ENCODE peak calls at places on chromosomes 7 and 10, in eight cellular contexts. Y, V, J, S, U, B, H and Q are unnamed samples.

GRCh38 chr7:49089717-49090116 is 165.4 kb downstream of the CDC14C start:
- DNase-seq in Y (no peak), V (no peak), J (no peak), S (no peak), U (no peak), B (no peak), H (no peak), Q (no peak)

GRCh38 chr10:92696606-92697383 is 7.0 kb downstream of the HHEX start:
- DNase-seq in Y (peak), V (no peak), J (no peak), S (no peak), U (no peak), B (no peak), H (no peak), Q (no peak)

GRCh38 chr7:100674441-100675407 is 1.2 kb downstream of the GNB2 start:
- DNase-seq in Y (peak), V (peak), J (peak), S (no peak), U (peak), B (no peak), H (no peak), Q (peak)

GRCh38 chr7:137691566-137691965 is 155.2 kb downstream of the DGKI start:
- DNase-seq in Y (no peak), V (no peak), J (no peak), S (no peak), U (no peak), B (no peak), H (no peak), Q (no peak)

GRCh38 chr7:39592586-39592985 is 26.4 kb downstream of the YAE1 start:
- DNase-seq in Y (peak), V (peak), J (no peak), S (no peak), U (no peak), B (no peak), H (no peak), Q (peak)

GRCh38 chr10:122117475-122117874 is 128.5 kb downstream of the TACC2 start:
- DNase-seq in Y (no peak), V (no peak), J (no peak), S (no peak), U (no peak), B (no peak), H (no peak), Q (no peak)

GRCh38 chr7:48376263-48376662 is 205.0 kb downstream of the ABCA13 start:
- DNase-seq in Y (no peak), V (no peak), J (no peak), S (no peak), U (no peak), B (no peak), H (no peak), Q (no peak)

GRCh38 chr7:100570954-100571828 is 2.5 kb downstream of the SAP25 start:
- DNase-seq in Y (no peak), V (no peak), J (no peak), S (no peak), U (peak), B (no peak), H (no peak), Q (no peak)

GRCh38 chr10:132461103-132461682 is 64.2 kb downstream of the PWWP2B start:
- DNase-seq in Y (no peak), V (no peak), J (no peak), S (no peak), U (no peak), B (no peak), H (no peak), Q (no peak)

GRCh38 chr7:73635428-73636200 is 11.3 kb upstream of the MLXIPL start:
- DNase-seq in Y (no peak), V (no peak), J (no peak), S (no peak), U (no peak), B (no peak), H (no peak), Q (no peak)

GRCh38 chr7:34759477-34760125 is 101.6 kb downstream of the NPSR1 start:
- DNase-seq in Y (peak), V (peak), J (no peak), S (no peak), U (no peak), B (peak), H (no peak), Q (peak)

GRCh38 chr10:117653170-117653515 is 110.6 kb downstream of the EMX2 start:
- DNase-seq in Y (no peak), V (peak), J (no peak), S (no peak), U (no peak), B (no peak), H (no peak), Q (peak)

GRCh38 chr10:47299989-47300931 is at the start of gene GDF10:
- DNase-seq in Y (no peak), V (no peak), J (no peak), S (no peak), U (no peak), B (no peak), H (peak), Q (no peak)

GRCh38 chr7:7868245-7868899 is 100.2 kb upstream of the GLCCI1 start:
- DNase-seq in Y (peak), V (no peak), J (no peak), S (peak), U (no peak), B (no peak), H (no peak), Q (no peak)

GRCh38 chr10:93198401-93199175 is 124.9 kb downstream of the CYP26A1 start:
- DNase-seq in Y (no peak), V (peak), J (no peak), S (no peak), U (peak), B (no peak), H (no peak), Q (no peak)

GRCh38 chr7:55130079-55130476 is 111.3 kb downstream of the EGFR start:
- DNase-seq in Y (no peak), V (peak), J (no peak), S (no peak), U (no peak), B (no peak), H (no peak), Q (no peak)

GRCh38 chr7:98569606-98570337 is 47.3 kb upstream of the NPTX2 start:
- DNase-seq in Y (no peak), V (no peak), J (no peak), S (no peak), U (no peak), B (no peak), H (no peak), Q (no peak)

GRCh38 chr7:107147464-107148214 is 21.2 kb upstream of the HBP1 start:
- DNase-seq in Y (peak), V (peak), J (peak), S (no peak), U (no peak), B (no peak), H (no peak), Q (peak)

GRCh38 chr7:22480523-22481075 is 19.4 kb downstream of the STEAP1B start:
- DNase-seq in Y (no peak), V (no peak), J (no peak), S (no peak), U (no peak), B (no peak), H (no peak), Q (no peak)